ENCODE peak calls at places on chromosomes 3 and 15, in eight cellular contexts. I is nephron progenitor cell; B is tibial artery; R is myocyte; T is stimulated activated CD8-positive, alpha-beta memory T cell treated with anti-CD3 and anti-CD28 coated beads, Interleukin-15, amount 100 ng/mL, for 4 hours; W is left cardiac atrium; N is EL; L is stimulated activated CD4-positive, alpha-beta T cell treated with anti-CD3 and anti-CD28 coated beads, Interleukin-1b, Interleukin-23, amount 100 ng/mL, for 48 hours. C is an unnamed sample.

GRCh38 chr3:6179761-6180160 is 681.2 kb upstream of the GRM7 start:
- DNase-seq in W (no peak), L (no peak), N (no peak), I (no peak), R (no peak), B (no peak), T (no peak), C (no peak)

GRCh38 chr15:49045691-49046112 is 544 bp downstream of the SECISBP2L start:
- DNase-seq in B (no peak), I (no peak), R (peak), N (peak), T (no peak), L (no peak), W (no peak), C (no peak)

GRCh38 chr15:29422606-29423005 is 153.0 kb upstream of the NSMCE3 start:
- DNase-seq in R (no peak), T (no peak), I (no peak), W (no peak), B (no peak), L (no peak), N (no peak), C (no peak)

GRCh38 chr3:16456784-16457415 is 56.6 kb downstream of the RFTN1 start:
- DNase-seq in R (peak), W (no peak), N (peak), L (no peak), T (no peak), B (peak), I (no peak), C (no peak)

GRCh38 chr3:114496874-114497273 is 203.0 kb downstream of the TIGIT start:
- DNase-seq in R (peak), B (no peak), L (no peak), W (no peak), T (no peak), I (no peak), N (peak), C (no peak)

GRCh38 chr3:48707157-48707556 is 9.9 kb downstream of the IP6K2 start:
- DNase-seq in B (no peak), I (no peak), N (no peak), T (no peak), L (no peak), W (no peak), R (no peak), C (no peak)

GRCh38 chr15:39598186-39598850 is 17.4 kb downstream of the THBS1 start:
- DNase-seq in L (no peak), W (no peak), B (no peak), N (peak), R (peak), I (no peak), T (no peak), C (no peak)

GRCh38 chr15:52252781-52253180 is 42.8 kb downstream of the MYO5C start:
- DNase-seq in N (peak), T (no peak), I (no peak), W (no peak), L (no peak), R (peak), B (no peak), C (no peak)

GRCh38 chr15:90481023-90481422 is 48.7 kb upstream of the CRTC3 start:
- DNase-seq in T (peak), L (peak), W (no peak), N (no peak), R (peak), B (no peak), I (no peak), C (no peak)

GRCh38 chr3:196193738-196194541 is 17.3 kb downstream of the ZDHHC19 start:
- DNase-seq in I (no peak), T (no peak), R (no peak), B (peak), W (peak), N (no peak), L (no peak), C (peak)

GRCh38 chr15:25971053-25971452 is 107.9 kb upstream of the ATP10A start:
- DNase-seq in N (peak), T (no peak), I (no peak), W (no peak), L (no peak), B (no peak), R (peak), C (no peak)

GRCh38 chr3:170414202-170414663 is 4.4 kb upstream of the CLDN11 start:
- DNase-seq in W (no peak), N (peak), I (peak), L (peak), B (no peak), R (peak), T (no peak), C (peak)

GRCh38 chr3:176814252-176814651 is 383.0 kb downstream of the TBL1XR1 start:
- DNase-seq in T (no peak), B (no peak), I (peak), W (peak), R (peak), N (peak), L (peak), C (peak)

GRCh38 chr15:90647326-90647725 is 69.8 kb upstream of the BLM start:
- DNase-seq in B (no peak), N (no peak), I (no peak), R (no peak), W (no peak), L (no peak), T (no peak), C (no peak)

GRCh38 chr3:159340877-159341500 is 539.1 kb downstream of the MFSD1 start:
- DNase-seq in L (no peak), I (no peak), T (no peak), R (peak), N (no peak), W (no peak), B (no peak), C (no peak)

GRCh38 chr3:176789281-176789705 is 408.0 kb downstream of the TBL1XR1 start:
- DNase-seq in R (no peak), B (no peak), N (peak), W (no peak), L (no peak), I (no peak), T (no peak), C (no peak)

GRCh38 chr3:47571391-47572165 is 7.1 kb downstream of the CSPG5 start:
- DNase-seq in R (no peak), W (no peak), I (no peak), B (no peak), L (no peak), N (no peak), T (no peak), C (no peak)

GRCh38 chr3:171824824-171825221 is 14.5 kb upstream of the PLD1 start:
- DNase-seq in R (no peak), T (no peak), L (no peak), B (no peak), N (no peak), W (no peak), I (no peak), C (no peak)

GRCh38 chr15:46365612-46366011 is 730.8 kb downstream of the SQOR start:
- DNase-seq in R (peak), T (no peak), W (no peak), L (no peak), B (peak), N (peak), I (no peak), C (no peak)

GRCh38 chr3:53109822-53110771 is 20.1 kb downstream of the RFT1 start:
- DNase-seq in B (peak), L (peak), T (no peak), N (peak), W (peak), R (peak), I (no peak), C (peak)

GRCh38 chr3:54122046-54122801 is at the start of gene CACNA2D3:
- DNase-seq in R (no peak), W (peak), T (no peak), L (no peak), N (no peak), B (no peak), I (peak), C (peak)

GRCh38 chr3:102163039-102163817 is 271.6 kb upstream of the ZPLD1 start:
- DNase-seq in B (peak), I (no peak), W (peak), L (no peak), N (peak), R (peak), T (no peak), C (no peak)

GRCh38 chr3:38002291-38002876 is 11.8 kb downstream of the VILL start:
- DNase-seq in T (no peak), R (no peak), W (peak), N (no peak), B (no peak), I (peak), L (no peak), C (no peak)

GRCh38 chr3:29746163-29746562 is 465.3 kb downstream of the RBMS3 start:
- DNase-seq in B (no peak), I (no peak), R (peak), W (no peak), N (no peak), L (no peak), T (no peak), C (no peak)

GRCh38 chr15:62803856-62804400 is 238.6 kb upstream of the TPM1 start:
- DNase-seq in B (no peak), W (no peak), R (no peak), I (no peak), T (no peak), N (no peak), L (no peak), C (no peak)